ENCODE peak calls at places on chromosomes 1 and 21, in nine cellular contexts. O is transverse colon, G is upper lobe of left lung, Z is GM12878, V is breast epithelium, A is stomach, D is prostate gland, J is HCT116, U is esophagus muscularis mucosa. I is an unnamed sample.

GRCh38 chr1:30673395-30673794 is 50.0 kb downstream of the MATN1 start:
- DNase-seq in A (no peak), V (no peak), O (no peak), J (no peak), Z (no peak), U (no peak), D (no peak), G (no peak), I (no peak)

GRCh38 chr1:63662056-63662836 is 69.0 kb downstream of the PGM1 start:
- DNase-seq in J (peak; percentile 78), Z (no peak), A (peak; percentile 37), V (no peak), O (no peak), U (no peak), D (no peak), G (no peak), I (no peak)

GRCh38 chr21:38247738-38248509 is 8.9 kb upstream of the KCNJ15 start:
- DNase-seq in J (no peak), V (no peak), D (no peak), O (no peak), U (no peak), G (no peak), Z (no peak), A (no peak), I (no peak)

GRCh38 chr1:109630081-109630880 is 10.6 kb downstream of the AMPD2 start:
- DNase-seq in D (peak; percentile 3), V (no peak), A (no peak), U (peak; percentile 70), O (no peak), G (no peak), J (no peak), Z (no peak), I (peak; percentile 82)

GRCh38 chr1:183039985-183040447 is 16.8 kb downstream of the LAMC1 start:
- DNase-seq in U (no peak), G (no peak), D (no peak), Z (no peak), A (no peak), O (no peak), J (no peak), V (no peak), I (no peak)

GRCh38 chr21:46081022-46081861 is 16.7 kb upstream of the COL6A2 start:
- DNase-seq in D (no peak), A (peak; percentile 22), G (no peak), O (no peak), U (peak; percentile 72), V (peak; percentile 45), J (no peak), Z (no peak), I (no peak)

GRCh38 chr1:10674700-10675598 is 121.5 kb downstream of the CASZ1 start:
- DNase-seq in A (peak; percentile 67), V (no peak), U (no peak), G (peak; percentile 48), Z (no peak), J (no peak), O (peak; percentile 63), D (peak; percentile 68), I (no peak)

GRCh38 chr1:107776898-107777663 is 187.9 kb downstream of the VAV3 start:
- DNase-seq in D (no peak), G (no peak), V (no peak), U (no peak), A (no peak), J (no peak), O (no peak), Z (peak; percentile 64), I (no peak)

GRCh38 chr1:109910123-109910962 is at the start of gene CSF1:
- DNase-seq in A (peak; percentile 77), Z (peak; percentile 48), V (peak; percentile 67), O (peak; percentile 74), G (peak; percentile 77), U (peak; percentile 98), D (peak; percentile 69), J (no peak), I (peak; percentile 95)

GRCh38 chr1:187641463-187641862 is 812.7 kb downstream of the PLA2G4A start:
- DNase-seq in Z (no peak), G (no peak), J (no peak), V (no peak), O (no peak), U (no peak), D (no peak), A (no peak), I (no peak)

DNA sequence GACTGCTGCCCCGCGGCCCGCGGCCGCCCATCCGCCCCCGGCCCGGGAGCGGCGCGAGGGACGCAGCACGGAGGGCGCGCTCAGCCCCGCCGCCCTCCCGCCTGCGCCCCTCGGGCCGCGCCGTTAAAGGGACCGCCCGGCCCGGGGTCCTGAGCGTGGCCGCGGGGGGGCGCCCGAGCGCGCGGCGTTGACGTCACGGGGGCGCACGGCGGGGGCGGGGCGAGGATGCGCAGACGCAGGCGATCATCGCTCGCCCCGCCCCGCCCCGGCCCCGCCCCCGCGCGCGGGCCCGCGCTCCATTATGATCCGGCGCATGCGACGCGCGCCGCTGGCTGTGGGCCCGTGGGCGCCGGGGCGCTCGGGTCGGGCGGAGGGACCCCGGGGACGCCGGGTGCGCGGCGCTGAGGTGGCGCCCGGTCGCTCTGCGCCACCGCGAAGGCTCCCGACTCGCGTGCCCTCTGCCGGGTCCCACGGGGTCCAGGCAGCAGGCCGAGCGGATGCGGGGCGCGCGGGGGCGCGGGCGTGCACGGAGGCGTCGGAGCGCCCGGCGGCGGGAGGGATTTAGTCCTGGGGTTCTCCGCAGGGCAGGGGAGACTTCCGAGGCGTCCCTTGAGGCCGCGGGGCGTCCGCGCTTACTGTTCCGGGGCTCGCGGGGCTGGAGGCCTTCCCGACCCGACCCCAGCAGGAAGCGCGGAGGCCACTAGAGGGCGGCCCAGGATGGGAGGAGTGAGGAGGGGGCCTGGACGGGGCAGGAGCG is at the start of gene DVL1:
- DNase-seq in D (peak; percentile 33), O (peak; percentile 70), A (peak; percentile 61), Z (no peak), U (no peak), V (no peak), J (no peak), G (peak; percentile 48), I (no peak)
- TF ChIP-seq POLR2A in D (peak; percentile 17), O (no peak), A (no peak), Z (peak; percentile 68), U (no peak), V (no peak), J (no peak), G (no peak), I (peak; percentile 47)

GRCh38 chr1:34755961-34756360 is 1.1 kb downstream of the GJB5 start:
- DNase-seq in A (no peak), U (no peak), V (no peak), J (no peak), D (no peak), Z (no peak), O (no peak), G (no peak), I (no peak)
- H3K36me3 ChIP-seq in A (no peaks in the 10 kb centered on the region), U (no peaks in the 10 kb centered on the region), V (no peaks in the 10 kb centered on the region), J (no peaks in the 10 kb centered on the region), D (no peaks in the 10 kb centered on the region), Z (no peaks in the 10 kb centered on the region), O (no peaks in the 10 kb centered on the region), G (no peaks in the 10 kb centered on the region), I (no peaks in the 10 kb centered on the region)

GRCh38 chr1:173568483-173568882 is 34.4 kb downstream of the SLC9C2 start:
- DNase-seq in U (no peak), V (no peak), D (no peak), G (no peak), O (no peak), Z (no peak), J (no peak), A (no peak), I (no peak)

GRCh38 chr1:173572465-173572864 is 30.4 kb downstream of the SLC9C2 start:
- DNase-seq in Z (no peak), D (no peak), O (no peak), G (no peak), U (no peak), J (no peak), V (no peak), A (no peak), I (no peak)

GRCh38 chr1:173573596-173573995 is 29.3 kb downstream of the SLC9C2 start:
- DNase-seq in G (no peak), V (no peak), U (no peak), Z (no peak), A (no peak), J (no peak), O (no peak), D (no peak), I (no peak)

DNA sequence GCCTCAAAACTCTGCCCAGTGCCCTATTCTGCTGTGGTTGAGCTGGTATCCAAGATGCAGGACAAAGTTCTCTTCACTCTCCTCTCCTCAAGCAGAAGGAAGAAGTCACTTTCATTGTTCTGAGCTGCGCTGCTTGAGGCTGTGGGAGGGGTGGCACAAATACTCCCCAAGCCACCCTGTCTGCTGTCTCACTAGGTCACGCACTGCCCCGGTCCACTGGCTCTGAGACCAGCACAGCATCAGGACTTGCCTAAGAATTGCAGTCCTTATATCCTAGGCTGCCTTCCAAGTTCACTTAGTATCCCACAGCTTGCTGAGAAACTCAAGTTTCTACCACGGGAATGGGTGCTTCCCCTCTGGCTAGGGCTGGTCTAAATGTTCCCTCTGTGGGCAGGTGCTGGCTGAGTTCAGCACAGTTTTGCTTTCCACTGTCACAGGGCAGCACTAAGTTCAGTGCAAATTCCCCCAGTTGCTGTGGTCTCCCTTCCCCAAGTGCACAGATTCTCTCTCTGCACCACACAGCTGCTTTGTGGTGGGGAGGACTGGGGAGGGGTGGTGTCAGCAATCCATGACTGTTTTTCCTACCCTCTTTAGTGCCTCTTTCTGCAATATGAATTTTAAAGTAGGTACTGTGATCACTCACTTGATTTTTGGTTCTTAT is 32.4 kb downstream of the SLC9C2 start:
- DNase-seq in U (no peak), A (no peak), G (no peak), V (no peak), Z (peak; percentile 9), O (no peak), D (no peak), J (no peak), I (no peak)
- TF ChIP-seq POLR2AphosphoS5 in U (no peak), A (no peak), G (no peak), V (no peak), Z (no peak), O (no peak), D (no peak), J (no peak), I (no peak)

GRCh38 chr1:235935506-235936224 is 69.0 kb upstream of the LYST start:
- DNase-seq in V (no peak), G (no peak), U (no peak), J (no peak), Z (no peak), O (no peak), D (no peak), A (no peak), I (no peak)
- TF ChIP-seq POLR2A in V (no peak), G (no peak), U (no peak), J (no peak), Z (no peak), O (no peak), D (no peak), A (no peak), I (no peak)